ENCODE peak calls at places on chromosomes 13 and 19, in six cellular contexts. K is heart left ventricle, Y is uterus, G is IMR-90, L is right lobe of liver, S is prostate gland. W is an unnamed sample.

GRCh38 chr19:1251233-1251502 is 2.8 kb downstream of the MIDN start:
- DNase-seq in K (peak; percentile 91), Y (peak; percentile 67), G (peak; percentile 68), L (peak; percentile 85), S (peak; percentile 72), W (no peak)

GRCh38 chr19:925912-926594 is at the start of gene ARID3A:
- DNase-seq in K (peak; percentile 58), Y (no peak), G (no peak), L (peak; percentile 62), S (peak; percentile 32), W (peak; percentile 85)

GRCh38 chr13:79481685-79482052 is 714 bp downstream of the NDFIP2 start:
- DNase-seq in K (no peak), Y (no peak), G (no peak), L (peak; percentile 22), S (peak; percentile 17), W (no peak)

GRCh38 chr19:17020380-17020779 is 6.2 kb downstream of the CPAMD8 start:
- DNase-seq in K (no peak), Y (no peak), G (no peak), L (no peak), S (no peak), W (no peak)

GRCh38 chr19:49875801-49876421 is 1.2 kb downstream of the AKT1S1 start:
- DNase-seq in K (peak; percentile 79), Y (peak; percentile 78), G (peak; percentile 29), L (peak; percentile 73), S (peak; percentile 57), W (no peak)

GRCh38 chr19:2337329-2337707 is 8.8 kb downstream of the SPPL2B start:
- DNase-seq in K (no peak), Y (peak; percentile 64), G (peak; percentile 43), L (no peak), S (no peak), W (no peak)

GRCh38 chr19:51546107-51546649 is 14.7 kb upstream of the SIGLEC6 start:
- DNase-seq in K (no peak), Y (no peak), G (no peak), L (no peak), S (no peak), W (no peak)

GRCh38 chr13:107807306-107808073 is 407.8 kb downstream of the LIG4 start:
- DNase-seq in K (no peak), Y (no peak), G (no peak), L (no peak), S (no peak), W (no peak)

GRCh38 chr13:81778350-81778749 is 1437.4 kb upstream of the SPRY2 start:
- DNase-seq in K (no peak), Y (no peak), G (no peak), L (no peak), S (no peak), W (no peak)

DNA sequence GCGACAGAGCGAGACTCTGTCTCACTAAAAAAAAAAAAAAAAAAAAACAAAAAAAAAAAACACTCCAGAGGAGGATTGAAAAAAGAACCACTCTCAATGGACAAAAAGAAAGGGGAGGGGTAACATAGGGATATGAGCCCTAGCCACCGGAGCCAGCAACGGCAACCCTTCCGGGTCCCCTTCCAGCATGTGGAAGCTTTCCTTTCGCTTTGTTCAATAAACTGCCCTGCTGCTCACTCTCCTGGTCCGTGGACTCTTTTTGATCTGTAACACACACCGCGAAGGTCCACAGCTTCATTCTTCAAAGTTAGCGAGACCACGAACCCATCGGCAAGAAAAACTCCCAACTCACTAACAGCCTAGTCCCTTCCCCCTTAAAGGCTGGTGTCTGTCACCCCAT is 1.0 kb upstream of the REX1BD start:
- DNase-seq in K (no peak), Y (no peak), G (no peak), L (no peak), S (no peak), W (no peak)
- TF ChIP-seq POLR2A in K (no peak), Y (no peak), G (no peak), L (no peak), S (no peak), W (no peak)

GRCh38 chr19:35278578-35279284 is 3.6 kb upstream of the HAMP start:
- DNase-seq in K (no peak), Y (no peak), G (no peak), L (no peak), S (no peak), W (no peak)

GRCh38 chr19:35281303-35281702 is 1.0 kb upstream of the HAMP start:
- DNase-seq in K (no peak), Y (no peak), G (no peak), L (no peak), S (no peak), W (no peak)

GRCh38 chr19:35279374-35279773 is 3.0 kb upstream of the HAMP start:
- DNase-seq in K (no peak), Y (no peak), G (no peak), L (no peak), S (no peak), W (no peak)

GRCh38 chr19:35276706-35277281 is 5.5 kb upstream of the HAMP start:
- DNase-seq in K (no peak), Y (no peak), G (no peak), L (no peak), S (no peak), W (no peak)

DNA sequence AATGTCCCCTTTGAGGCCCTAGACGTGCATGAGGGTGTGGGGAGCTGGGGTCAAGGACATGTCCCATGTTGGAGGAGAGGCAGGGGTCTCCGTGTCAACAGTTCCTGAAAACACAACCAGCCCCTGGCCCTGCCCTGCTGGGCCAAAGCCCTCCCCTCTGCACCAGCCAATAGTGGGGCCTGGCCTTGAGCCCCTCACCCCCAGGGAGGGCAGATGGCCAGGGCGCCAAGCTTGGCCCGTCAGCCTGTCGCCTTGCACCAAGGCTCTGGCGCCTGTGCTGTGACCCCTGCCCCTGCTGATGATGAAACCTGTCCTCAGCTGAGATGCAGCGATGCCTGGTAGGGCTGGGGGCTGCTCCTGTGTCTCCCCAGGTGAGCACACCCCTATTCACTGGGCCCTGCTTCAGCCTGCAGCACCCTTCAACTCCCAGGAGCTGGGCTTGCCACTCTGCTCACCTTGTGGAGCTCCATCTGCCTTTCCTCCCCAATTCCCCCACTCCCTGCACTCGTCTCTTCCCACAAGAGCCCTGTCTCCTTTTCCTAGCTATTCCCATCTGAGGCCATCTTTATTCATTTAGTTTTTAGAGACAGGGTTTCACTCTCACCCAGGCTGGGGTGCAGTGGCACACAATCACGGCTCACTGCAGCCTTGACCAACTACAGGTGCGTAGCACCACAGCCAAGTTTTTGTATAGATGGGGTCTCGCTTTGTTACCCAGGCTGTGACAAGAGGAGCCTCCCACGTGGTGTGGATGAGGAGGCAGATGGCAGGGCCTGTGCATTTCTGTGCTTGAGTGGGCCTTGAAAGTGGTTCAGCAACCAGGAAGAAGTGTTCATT is 2.1 kb upstream of the HAMP start:
- DNase-seq in K (no peak), Y (no peak), G (no peak), L (peak; percentile 58), S (no peak), W (no peak)
- TF ChIP-seq POLR2A in K (no peak), Y (no peak), G (no peak), L (no peak), S (no peak), W (peak; percentile 17)

GRCh38 chr19:13097331-13098258 is 5.1 kb downstream of the LYL1 start:
- DNase-seq in K (peak; percentile 75), Y (peak; percentile 61), G (no peak), L (peak; percentile 63), S (no peak), W (no peak)

GRCh38 chr19:13100031-13100588 is 2.5 kb downstream of the LYL1 start:
- DNase-seq in K (peak; percentile 28), Y (no peak), G (no peak), L (no peak), S (no peak), W (peak; percentile 66)

GRCh38 chr19:13096968-13097330 is 5.7 kb downstream of the LYL1 start:
- DNase-seq in K (peak; percentile 49), Y (no peak), G (no peak), L (peak; percentile 19), S (no peak), W (no peak)

GRCh38 chr19:13099073-13099999 is 3.3 kb downstream of the LYL1 start:
- DNase-seq in K (peak; percentile 85), Y (peak; percentile 70), G (no peak), L (peak; percentile 83), S (no peak), W (peak; percentile 71)

GRCh38 chr19:13098291-13099072 is 4.2 kb downstream of the LYL1 start:
- DNase-seq in K (peak; percentile 44), Y (peak; percentile 55), G (no peak), L (no peak), S (peak; percentile 64), W (no peak)
- TF ChIP-seq POLR2A in K (no peak), Y (no peak), G (no peak), L (no peak), S (no peak), W (no peak)

GRCh38 chr19:4052114-4052992 is 14.3 kb downstream of the ZBTB7A start:
- DNase-seq in K (peak; percentile 62), Y (peak; percentile 47), G (peak; percentile 20), L (peak; percentile 91), S (no peak), W (no peak)
- TF ChIP-seq POLR2A in K (no peak), Y (no peak), G (no peak), L (no peak), S (no peak), W (no peak)

DNA sequence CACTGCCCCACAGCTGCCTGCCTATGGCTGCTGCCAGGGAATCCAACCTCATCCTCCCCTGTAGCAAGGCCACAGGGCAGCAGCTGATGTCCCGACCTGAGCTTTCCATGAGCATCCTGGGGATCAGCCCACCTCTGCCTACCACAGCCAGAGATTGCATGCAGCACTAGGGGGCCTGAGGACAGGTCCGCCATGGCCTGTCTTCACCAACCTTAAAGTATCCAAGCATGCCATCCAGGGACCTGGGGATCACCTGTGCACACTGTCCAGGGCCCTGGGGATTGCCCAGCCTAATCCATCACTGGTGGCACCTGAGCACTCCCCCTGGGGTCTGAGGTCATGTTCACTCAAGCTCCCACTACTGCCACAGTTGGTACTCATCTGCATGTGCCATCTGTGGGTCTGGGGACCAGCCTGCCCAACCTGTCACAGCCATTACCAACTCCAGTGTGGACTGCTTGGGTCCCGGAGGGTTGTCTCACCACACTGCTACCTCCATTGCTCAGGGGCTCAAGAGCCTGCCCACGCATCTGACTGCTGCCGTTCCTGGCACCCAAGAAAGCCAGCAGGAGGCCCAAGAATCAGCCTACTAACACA is 53.0 kb downstream of the KCTD15 start:
- DNase-seq in K (no peak), Y (no peak), G (no peak), L (no peak), S (no peak), W (no peak)
- TF ChIP-seq POLR2A in K (no peak), Y (no peak), G (no peak), L (no peak), S (no peak), W (no peak)

W was measured in GM12892.